ENCODE peak calls at places on chromosomes 2 and 18, in six cellular contexts. U is fibroblast of lung, K is hepatocyte, R is H9, D is adrenal gland, J is mammary epithelial cell. P is an unnamed sample.

GRCh38 chr2:130963849-130964793 is 127.4 kb downstream of the ARHGEF4 start:
- DNase-seq in U (peak; percentile 26), K (peak; percentile 63), R (peak; percentile 89), D (peak; percentile 29), J (no peak), P (peak; percentile 15)

GRCh38 chr2:58042486-58042970 is 4.1 kb upstream of the VRK2 start:
- DNase-seq in U (peak; percentile 95), K (peak; percentile 80), R (no peak), D (no peak), J (peak; percentile 86), P (no peak)

GRCh38 chr2:101500860-101501259 is 25.9 kb upstream of the RFX8 start:
- DNase-seq in U (no peak), K (no peak), R (no peak), D (no peak), J (no peak), P (no peak)

GRCh38 chr2:127537142-127537541 is 1.7 kb downstream of the MYO7B start:
- DNase-seq in U (no peak), K (no peak), R (no peak), D (no peak), J (no peak), P (no peak)

GRCh38 chr18:78732273-78733210 is 247.1 kb upstream of the SALL3 start:
- DNase-seq in U (no peak), K (no peak), R (no peak), D (no peak), J (no peak), P (no peak)

GRCh38 chr2:38473333-38474005 is 96.4 kb upstream of the ATL2 start:
- DNase-seq in U (no peak), K (no peak), R (no peak), D (no peak), J (no peak), P (no peak)

GRCh38 chr2:5974477-5974876 is 282.3 kb downstream of the SOX11 start:
- DNase-seq in U (no peak), K (no peak), R (no peak), D (no peak), J (no peak), P (no peak)

GRCh38 chr18:57644540-57644939 is 22.9 kb upstream of the NARS1 start:
- DNase-seq in U (no peak), K (no peak), R (no peak), D (no peak), J (no peak), P (no peak)

GRCh38 chr2:70523996-70524965 is 29.3 kb downstream of the TGFA start:
- DNase-seq in U (peak; percentile 86), K (no peak), R (peak; percentile 65), D (peak; percentile 85), J (peak; percentile 99), P (no peak)

GRCh38 chr2:105488198-105488757 is 89.4 kb upstream of the FHL2 start:
- DNase-seq in U (no peak), K (no peak), R (no peak), D (no peak), J (no peak), P (no peak)

GRCh38 chr18:63953811-63954210 is 4.7 kb downstream of the HMSD start:
- DNase-seq in U (no peak), K (no peak), R (no peak), D (no peak), J (no peak), P (no peak)

GRCh38 chr2:211800001-211800400 is 738.6 kb downstream of the ERBB4 start:
- DNase-seq in U (no peak), K (no peak), R (no peak), D (no peak), J (no peak), P (no peak)

GRCh38 chr18:47735041-47735440 is 195.4 kb downstream of the SMAD2 start:
- DNase-seq in U (no peak), K (no peak), R (no peak), D (no peak), J (no peak), P (no peak)

GRCh38 chr2:685421-685820 is 8.2 kb upstream of the TMEM18 start:
- DNase-seq in U (no peak), K (no peak), R (no peak), D (no peak), J (no peak), P (no peak)

GRCh38 chr18:50719471-50719987 is 100.3 kb downstream of the MRO start:
- DNase-seq in U (no peak), K (no peak), R (no peak), D (peak; percentile 38), J (no peak), P (no peak)

GRCh38 chr2:98252394-98252793 is 93.9 kb upstream of the CNGA3 start:
- DNase-seq in U (no peak), K (no peak), R (no peak), D (no peak), J (no peak), P (no peak)

GRCh38 chr2:200442471-200442870 is 67.4 kb downstream of the KCTD18 start:
- DNase-seq in U (peak; percentile 81), K (no peak), R (no peak), D (no peak), J (no peak), P (no peak)

GRCh38 chr2:11749646-11750349 is 3.4 kb downstream of the LPIN1 start:
- DNase-seq in U (peak; percentile 23), K (no peak), R (no peak), D (no peak), J (no peak), P (peak; percentile 47)

GRCh38 chr2:112048887-112049286 is 6.2 kb upstream of the TMEM87B start:
- DNase-seq in U (peak; percentile 56), K (peak; percentile 60), R (no peak), D (peak; percentile 54), J (peak; percentile 38), P (no peak)

GRCh38 chr2:227228061-227228667 is 63.7 kb downstream of the COL4A3 start:
- DNase-seq in U (peak; percentile 11), K (no peak), R (no peak), D (peak; percentile 45), J (peak; percentile 59), P (peak; percentile 17)

GRCh38 chr2:138959031-138959430 is 178.8 kb upstream of the NXPH2 start:
- DNase-seq in U (no peak), K (no peak), R (no peak), D (no peak), J (no peak), P (no peak)

GRCh38 chr2:47900857-47901256 is 5.4 kb downstream of the FBXO11 start:
- DNase-seq in U (no peak), K (no peak), R (no peak), D (no peak), J (no peak), P (no peak)

GRCh38 chr2:188884051-188884450 is 90.1 kb upstream of the COL3A1 start:
- DNase-seq in U (peak; percentile 75), K (peak; percentile 42), R (no peak), D (no peak), J (no peak), P (no peak)

GRCh38 chr2:151367571-151367970 is 10.2 kb downstream of the TNFAIP6 start:
- DNase-seq in U (peak; percentile 87), K (no peak), R (no peak), D (no peak), J (no peak), P (no peak)

GRCh38 chr18:9296233-9297006 is 38.2 kb upstream of the TWSG1 start:
- DNase-seq in U (no peak), K (no peak), R (no peak), D (no peak), J (no peak), P (no peak)

GRCh38 chr2:127486247-127486912 is 39.9 kb downstream of the IWS1 start:
- DNase-seq in U (peak; percentile 34), K (no peak), R (no peak), D (no peak), J (no peak), P (no peak)

DNA sequence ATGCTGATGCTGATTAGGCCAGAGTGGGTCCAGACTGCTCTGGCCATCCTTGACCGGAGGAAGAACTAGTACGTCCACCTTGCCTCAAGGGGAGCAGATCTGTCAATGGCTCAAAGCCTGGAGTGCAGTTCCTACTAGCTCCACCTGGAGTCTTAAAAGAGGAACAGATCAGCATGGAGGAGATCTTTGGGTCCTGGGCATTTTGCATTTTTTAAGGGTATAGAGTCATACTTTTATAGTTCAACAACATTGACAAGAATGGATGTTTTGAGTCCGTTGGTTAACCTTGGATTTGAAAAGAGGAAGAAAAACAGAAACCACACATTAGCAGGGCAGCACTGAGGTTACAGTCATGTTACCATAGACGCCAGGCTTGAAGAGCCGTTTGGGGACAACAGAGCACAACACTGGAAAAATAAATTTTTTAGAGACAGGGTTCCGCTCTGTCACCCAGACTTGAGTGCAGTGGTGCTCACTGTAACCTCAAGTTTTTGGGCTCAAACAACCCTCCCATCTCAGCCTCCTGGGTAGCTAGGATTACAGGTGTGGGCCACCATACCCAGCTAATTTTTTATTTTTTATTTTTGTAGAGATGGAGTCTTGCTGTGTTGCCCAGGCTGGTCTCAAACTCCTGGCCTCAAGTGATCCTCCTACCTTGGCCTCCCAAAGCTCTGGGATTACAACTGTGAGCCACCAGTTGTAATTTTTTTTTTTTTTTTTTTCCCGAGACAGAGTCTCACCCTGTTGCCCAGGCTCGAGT is 78.5 kb downstream of the PRKCE start:
- DNase-seq in U (no peak), K (no peak), R (no peak), D (no peak), J (no peak), P (no peak)
- TF ChIP-seq CTCF in U (no peak), K (no peak), R (peak; percentile 52), D (peak; percentile 45), J (peak; percentile 31), P (peak; percentile 48)

GRCh38 chr2:202432776-202433175 is 56.6 kb downstream of the BMPR2 start:
- DNase-seq in U (no peak), K (no peak), R (no peak), D (no peak), J (no peak), P (no peak)

GRCh38 chr2:202436631-202437030 is 60.5 kb downstream of the BMPR2 start:
- DNase-seq in U (peak; percentile 36), K (no peak), R (no peak), D (no peak), J (no peak), P (no peak)

GRCh38 chr2:202429164-202429980 is 53.2 kb downstream of the BMPR2 start:
- DNase-seq in U (peak; percentile 96), K (peak; percentile 17), R (no peak), D (no peak), J (no peak), P (no peak)

GRCh38 chr2:202434472-202434871 is 58.3 kb downstream of the BMPR2 start:
- DNase-seq in U (no peak), K (no peak), R (no peak), D (no peak), J (no peak), P (no peak)
- H3K4me1 ChIP-seq in U (peaks cover 5% of the 10 kb centered on the region), K (no peaks in the 10 kb centered on the region), R (no peaks in the 10 kb centered on the region), D (peaks cover 18% of the 10 kb centered on the region), J (no peaks in the 10 kb centered on the region), P (no peaks in the 10 kb centered on the region)

DNA sequence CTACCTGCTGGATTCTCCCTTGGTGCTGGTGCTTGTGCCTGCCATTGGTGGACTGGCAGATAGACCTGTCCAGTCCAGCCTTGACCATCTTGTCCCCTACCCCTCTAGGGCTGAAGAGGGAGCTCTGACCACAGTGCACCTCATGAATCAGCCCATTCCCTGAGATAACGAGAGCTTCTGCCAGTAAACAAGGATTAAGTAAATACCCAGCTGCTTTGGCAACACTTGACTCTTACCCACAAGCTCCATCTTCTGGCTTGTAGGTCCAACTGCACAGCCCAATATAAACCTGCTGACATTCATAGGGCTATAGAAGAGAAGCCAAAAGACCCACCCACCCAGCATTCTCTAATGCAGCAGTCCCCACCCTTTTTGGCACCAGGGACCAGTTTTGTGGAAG is 186.4 kb downstream of the PIK3C3 start:
- DNase-seq in U (no peak), K (no peak), R (no peak), D (no peak), J (no peak), P (peak; percentile 5)
- TF ChIP-seq CTCF in U (no peak), K (no peak), R (peak; percentile 41), D (peak; percentile 32), J (no peak), P (peak; percentile 31)

GRCh38 chr2:16625201-16625729 is 40.4 kb downstream of the CYRIA start:
- DNase-seq in U (no peak), K (no peak), R (no peak), D (no peak), J (no peak), P (no peak)
- H3K4me1 ChIP-seq in U (peaks cover 6% of the 10 kb centered on the region), K (no peaks in the 10 kb centered on the region), R (peaks cover 4% of the 10 kb centered on the region), D (peaks cover 37% of the 10 kb centered on the region), J (no peaks in the 10 kb centered on the region), P (no peaks in the 10 kb centered on the region)